ENCODE peak calls at places on chromosomes 4 and X, in nine cellular contexts. K is ureter, W is memory B cell, V is heart left ventricle, C is esophagus muscularis mucosa, X is AG09309, I is left ventricle myocardium inferior, A is foreskin fibroblast, Z is neural progenitor cell. S is an unnamed sample.

GRCh38 chr4:25486171-25486570 is 109.1 kb downstream of the ANAPC4 start:
- DNase-seq in X (no peak), K (no peak), A (no peak), W (no peak), Z (no peak), C (no peak), V (no peak), I (no peak), S (peak; percentile 72)

GRCh38 chr4:167715176-167715575 is 377.2 kb upstream of the ANXA10 start:
- DNase-seq in W (no peak), Z (no peak), I (no peak), A (peak; percentile 49), X (no peak), K (no peak), C (no peak), V (no peak), S (no peak)

GRCh38 chrX:95346854-95347253 is 1337.8 kb upstream of the DIAPH2 start:
- DNase-seq in K (no peak), W (no peak), X (no peak), A (peak; percentile 0), Z (no peak), V (no peak), I (no peak), C (no peak), S (no peak)

GRCh38 chrX:150486011-150486410 is 82.4 kb upstream of the MTM1 start:
- DNase-seq in W (peak; percentile 7), C (no peak), X (no peak), K (no peak), Z (peak; percentile 72), V (peak; percentile 39), I (peak; percentile 22), A (peak; percentile 76), S (no peak)

GRCh38 chrX:115579786-115580294 is 18.9 kb downstream of the PLS3 start:
- DNase-seq in X (no peak), Z (peak; percentile 35), V (no peak), C (no peak), W (no peak), A (no peak), I (no peak), K (no peak), S (no peak)

GRCh38 chr4:26822546-26822945 is 38.1 kb upstream of the STIM2 start:
- DNase-seq in X (no peak), V (no peak), A (no peak), C (no peak), K (no peak), Z (no peak), I (no peak), W (peak; percentile 38), S (no peak)

GRCh38 chr4:44791842-44792241 is 65.5 kb upstream of the GNPDA2 start:
- DNase-seq in X (no peak), V (no peak), C (no peak), I (no peak), K (no peak), A (no peak), W (no peak), Z (no peak), S (no peak)

GRCh38 chr4:57676394-57676793 is 566.2 kb upstream of the IGFBP7 start:
- DNase-seq in V (no peak), Z (no peak), K (no peak), A (no peak), W (no peak), I (no peak), X (no peak), C (no peak), S (no peak)

GRCh38 chr4:114217150-114217817 is 237.8 kb upstream of the ARSJ start:
- DNase-seq in W (no peak), I (no peak), K (no peak), A (no peak), X (no peak), V (no peak), C (no peak), Z (no peak), S (no peak)

GRCh38 chr4:1851160-1851559 is 4.8 kb downstream of the LETM1 start:
- DNase-seq in X (no peak), Z (no peak), V (no peak), W (no peak), C (no peak), A (no peak), I (no peak), K (no peak), S (no peak)

GRCh38 chr4:10031663-10032590 is 10.6 kb upstream of the SLC2A9 start:
- DNase-seq in W (no peak), K (no peak), C (no peak), A (no peak), I (no peak), Z (peak; percentile 50), V (no peak), X (no peak), S (no peak)

GRCh38 chr4:70473691-70474090 is 1.7 kb downstream of the MUC7 start:
- DNase-seq in A (no peak), X (no peak), K (no peak), V (no peak), W (no peak), Z (no peak), C (no peak), I (no peak), S (no peak)

GRCh38 chrX:75648803-75649588 is 126.2 kb upstream of the ZDHHC15 start:
- DNase-seq in Z (no peak), V (no peak), K (no peak), A (no peak), I (no peak), X (no peak), C (no peak), W (no peak), S (no peak)

GRCh38 chr4:164440196-164440595 is 313.7 kb upstream of the SMIM31 start:
- DNase-seq in C (no peak), V (no peak), I (no peak), W (no peak), Z (no peak), X (no peak), A (no peak), K (no peak), S (no peak)

GRCh38 chr4:105126311-105127153 is 20.1 kb upstream of the TET2 start:
- DNase-seq in X (no peak), Z (no peak), C (no peak), I (no peak), V (no peak), A (no peak), K (no peak), W (no peak), S (no peak)

GRCh38 chr4:184337907-184338306 is 120.2 kb upstream of the ENPP6 start:
- DNase-seq in I (no peak), A (no peak), X (no peak), V (no peak), W (no peak), Z (no peak), C (no peak), K (no peak), S (no peak)

GRCh38 chrX:135985123-135985973 is at the start of gene SLC9A6:
- DNase-seq in A (peak; percentile 81), Z (peak; percentile 89), K (peak; percentile 64), X (no peak), C (peak; percentile 92), I (peak; percentile 69), W (peak; percentile 37), V (peak; percentile 80), S (no peak)

GRCh38 chrX:39983715-39984114 is 114.0 kb downstream of the BCOR start:
- DNase-seq in X (no peak), V (no peak), A (peak; percentile 12), K (no peak), C (no peak), I (no peak), Z (no peak), W (no peak), S (no peak)

GRCh38 chr4:108555701-108556100 is 64.7 kb upstream of the RPL34 start:
- DNase-seq in V (no peak), X (no peak), K (no peak), I (no peak), W (no peak), A (no peak), C (no peak), Z (no peak), S (no peak)

GRCh38 chr4:81220269-81220668 is 5.2 kb upstream of the PRKG2 start:
- DNase-seq in C (no peak), A (no peak), X (no peak), I (no peak), K (no peak), V (no peak), Z (no peak), W (no peak), S (no peak)

GRCh38 chr4:40289366-40290188 is 45.6 kb upstream of the CHRNA9 start:
- DNase-seq in W (no peak), I (no peak), K (no peak), X (no peak), A (no peak), V (no peak), C (no peak), Z (no peak), S (no peak)

GRCh38 chrX:9604111-9604907 is 139.5 kb downstream of the TBL1X start:
- DNase-seq in Z (no peak), A (peak; percentile 16), V (peak; percentile 52), I (peak; percentile 63), K (peak; percentile 71), W (no peak), C (no peak), X (no peak), S (no peak)

GRCh38 chr4:121144021-121144420 is 20.1 kb downstream of the TNIP3 start:
- DNase-seq in W (no peak), K (no peak), C (no peak), Z (no peak), A (no peak), I (no peak), V (no peak), X (no peak), S (no peak)

GRCh38 chrX:135974279-135974856 is 580 bp upstream of the MMGT1 start:
- DNase-seq in W (no peak), K (peak; percentile 78), Z (peak; percentile 85), C (peak; percentile 93), I (peak; percentile 81), X (no peak), A (peak; percentile 78), V (peak; percentile 83), S (peak; percentile 15)

GRCh38 chr4:69749771-69750170 is 10.6 kb downstream of the SULT1B1 start:
- DNase-seq in X (no peak), I (no peak), V (no peak), A (peak; percentile 57), K (no peak), Z (no peak), C (no peak), W (no peak), S (no peak)

GRCh38 chrX:136328933-136329332 is 28.2 kb downstream of the ADGRG4 start:
- DNase-seq in A (no peak), V (no peak), I (no peak), C (no peak), K (no peak), X (no peak), Z (no peak), W (no peak), S (no peak)

GRCh38 chrX:54786972-54787371 is 11.1 kb downstream of the ITIH6 start:
- DNase-seq in C (no peak), K (no peak), V (no peak), I (no peak), Z (no peak), A (no peak), W (peak; percentile 14), X (no peak), S (no peak)

GRCh38 chrX:149372861-149373260 is 132.2 kb downstream of the IDS start:
- DNase-seq in C (no peak), K (no peak), Z (no peak), X (no peak), A (no peak), V (no peak), I (no peak), W (no peak), S (no peak)